ENCODE peak calls at places on chromosome 9, in four cellular contexts. One of them, this sample, is unnamed.

GRCh38 chr9:4305065-4305481 is 5.2 kb upstream of the GLIS3 start:
- DNase-seq in type B pancreatic cell: no peak
- DNase-seq in fibroblast of the aortic adventitia: no peak
- DNase-seq in fibroblast of mammary gland: no peak
- DNase-seq in this sample: no peak

GRCh38 chr9:137396227-137396626 is 26.7 kb downstream of the EXD3 start:
- DNase-seq in type B pancreatic cell: no peak
- DNase-seq in fibroblast of the aortic adventitia: peak; percentile 53
- DNase-seq in fibroblast of mammary gland: peak; percentile 43
- DNase-seq in this sample: no peak

GRCh38 chr9:16368425-16369087 is 501.9 kb downstream of the BNC2 start:
- DNase-seq in fibroblast of the aortic adventitia: no peak
- DNase-seq in type B pancreatic cell: no peak
- DNase-seq in fibroblast of mammary gland: peak; percentile 44
- DNase-seq in this sample: no peak

GRCh38 chr9:84357235-84357634 is 16.7 kb upstream of the SLC28A3 start:
- DNase-seq in fibroblast of the aortic adventitia: no peak
- DNase-seq in fibroblast of mammary gland: peak; percentile 6
- DNase-seq in type B pancreatic cell: no peak
- DNase-seq in this sample: no peak

GRCh38 chr9:84271004-84271886 is 69.3 kb downstream of the SLC28A3 start:
- DNase-seq in fibroblast of mammary gland: peak; percentile 59
- DNase-seq in type B pancreatic cell: no peak
- DNase-seq in fibroblast of the aortic adventitia: peak; percentile 33
- DNase-seq in this sample: peak; percentile 18

GRCh38 chr9:133992780-133993634 is 883 bp upstream of the VAV2 start:
- DNase-seq in fibroblast of the aortic adventitia: peak; percentile 89
- DNase-seq in fibroblast of mammary gland: peak; percentile 94
- DNase-seq in type B pancreatic cell: peak; percentile 82
- DNase-seq in this sample: no peak

GRCh38 chr9:26809795-26810194 is 82.8 kb downstream of the CAAP1 start:
- DNase-seq in type B pancreatic cell: no peak
- DNase-seq in fibroblast of mammary gland: peak; percentile 98
- DNase-seq in fibroblast of the aortic adventitia: peak; percentile 92
- DNase-seq in this sample: no peak

GRCh38 chr9:126397056-126397455 is 70.4 kb downstream of the MVB12B start:
- DNase-seq in type B pancreatic cell: no peak
- DNase-seq in fibroblast of the aortic adventitia: no peak
- DNase-seq in fibroblast of mammary gland: no peak
- DNase-seq in this sample: peak; percentile 58

GRCh38 chr9:108272350-108272899 is 583.4 kb downstream of the ACTL7B start:
- DNase-seq in fibroblast of the aortic adventitia: peak; percentile 73
- DNase-seq in fibroblast of mammary gland: peak; percentile 69
- DNase-seq in type B pancreatic cell: no peak
- DNase-seq in this sample: no peak

GRCh38 chr9:89522261-89522978 is 24.5 kb upstream of the SEMA4D start:
- DNase-seq in fibroblast of the aortic adventitia: no peak
- DNase-seq in fibroblast of mammary gland: no peak
- DNase-seq in type B pancreatic cell: no peak
- DNase-seq in this sample: peak; percentile 89
- TF ChIP-seq CTCF in fibroblast of the aortic adventitia: no peak
- TF ChIP-seq CTCF in fibroblast of mammary gland: no peak
- TF ChIP-seq CTCF in type B pancreatic cell: no peak
- TF ChIP-seq CTCF in this sample: no peak

DNA sequence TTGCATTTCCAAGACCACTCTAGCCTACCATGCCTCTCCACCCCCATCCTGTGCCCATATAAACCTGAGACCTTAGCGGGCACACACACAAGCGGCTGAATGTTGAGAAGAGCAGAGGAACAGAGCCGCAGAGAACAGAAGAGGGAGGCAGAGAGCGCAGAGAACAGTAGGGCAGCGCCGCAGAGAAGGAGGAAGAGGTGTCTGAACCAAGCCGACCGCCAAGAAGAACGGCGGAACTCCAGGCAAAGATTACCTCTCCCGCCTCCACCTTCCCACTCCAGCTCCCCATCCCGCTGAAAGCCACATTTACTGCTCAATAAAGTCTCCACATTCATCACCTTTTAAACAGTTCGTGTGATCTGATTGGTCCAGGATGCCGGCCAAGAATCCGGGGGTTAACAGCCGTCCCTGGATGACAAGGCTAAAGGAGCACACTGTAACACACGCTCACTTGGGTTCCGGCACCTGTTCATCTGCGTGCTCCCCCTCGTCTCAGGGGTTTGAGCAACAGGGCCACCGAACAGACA is 33.2 kb downstream of the GRIN3A start:
- DNase-seq in fibroblast of the aortic adventitia: no peak
- DNase-seq in type B pancreatic cell: no peak
- DNase-seq in fibroblast of mammary gland: peak; percentile 19
- DNase-seq in this sample: no peak
- TF ChIP-seq CTCF in fibroblast of the aortic adventitia: no peak
- TF ChIP-seq CTCF in type B pancreatic cell: peak; percentile 45
- TF ChIP-seq CTCF in fibroblast of mammary gland: peak; percentile 15
- TF ChIP-seq CTCF in this sample: peak; percentile 22

GRCh38 chr9:90508940-90509339 is 133.7 kb downstream of the DIRAS2 start:
- DNase-seq in fibroblast of mammary gland: no peak
- DNase-seq in type B pancreatic cell: no peak
- DNase-seq in fibroblast of the aortic adventitia: no peak
- DNase-seq in this sample: no peak
- TF ChIP-seq CTCF in fibroblast of mammary gland: no peak
- TF ChIP-seq CTCF in type B pancreatic cell: no peak
- TF ChIP-seq CTCF in fibroblast of the aortic adventitia: no peak
- TF ChIP-seq CTCF in this sample: no peak

DNA sequence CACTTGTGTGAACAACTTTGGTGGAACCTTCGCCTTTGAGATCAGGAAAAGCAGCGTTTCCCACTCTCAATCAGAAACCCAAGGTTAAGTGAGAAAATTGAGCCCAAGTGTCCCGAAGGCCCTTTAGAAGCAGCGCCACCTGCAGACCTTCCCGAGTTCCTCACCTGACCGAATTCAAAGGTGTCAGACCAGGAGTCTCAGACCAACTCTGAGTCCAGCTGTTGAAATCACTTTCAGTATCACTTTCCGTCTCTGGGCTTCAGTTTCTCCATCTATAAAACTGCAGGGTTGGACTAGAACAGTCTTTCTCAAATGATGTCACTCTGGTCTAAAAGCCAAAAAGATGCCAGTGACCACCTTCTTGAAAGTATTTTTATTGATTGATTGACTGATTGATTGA is 31.7 kb upstream of the GRHPR start:
- DNase-seq in type B pancreatic cell: no peak
- DNase-seq in fibroblast of mammary gland: no peak
- DNase-seq in fibroblast of the aortic adventitia: no peak
- DNase-seq in this sample: peak; percentile 92
- TF ChIP-seq CTCF in type B pancreatic cell: peak; percentile 52
- TF ChIP-seq CTCF in fibroblast of mammary gland: peak; percentile 26
- TF ChIP-seq CTCF in fibroblast of the aortic adventitia: no peak
- TF ChIP-seq CTCF in this sample: peak; percentile 81

GRCh38 chr9:75979362-75979761 is 88.9 kb downstream of the PCSK5 start:
- DNase-seq in type B pancreatic cell: no peak
- DNase-seq in fibroblast of the aortic adventitia: no peak
- DNase-seq in fibroblast of mammary gland: peak; percentile 16
- DNase-seq in this sample: no peak
- TF ChIP-seq CTCF in type B pancreatic cell: peak; percentile 44
- TF ChIP-seq CTCF in fibroblast of the aortic adventitia: peak; percentile 29
- TF ChIP-seq CTCF in fibroblast of mammary gland: peak; percentile 37
- TF ChIP-seq CTCF in this sample: peak; percentile 34

DNA sequence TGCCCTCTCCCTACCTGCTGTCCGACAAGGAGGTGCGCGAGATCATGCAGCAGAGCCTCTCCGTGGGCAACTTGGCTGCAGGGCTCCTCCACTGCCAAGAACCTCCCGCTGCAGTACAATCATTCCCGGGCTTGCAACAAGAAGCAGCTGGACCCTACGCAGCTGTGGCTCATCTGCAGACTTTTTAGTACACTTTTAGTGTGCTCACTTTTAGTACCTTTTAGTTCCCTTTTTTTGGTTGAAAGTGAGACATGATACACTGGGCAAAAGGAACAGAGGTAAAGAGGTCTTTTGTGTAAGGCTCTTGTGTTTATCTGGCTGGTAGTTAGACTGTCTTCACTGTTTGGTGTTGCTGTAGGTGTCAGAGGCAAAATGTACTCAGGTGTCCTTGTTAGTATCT is 58.1 kb upstream of the SPTLC1 start:
- DNase-seq in fibroblast of mammary gland: no peak
- DNase-seq in type B pancreatic cell: no peak
- DNase-seq in fibroblast of the aortic adventitia: no peak
- DNase-seq in this sample: peak; percentile 62
- TF ChIP-seq CTCF in fibroblast of mammary gland: no peak
- TF ChIP-seq CTCF in type B pancreatic cell: no peak
- TF ChIP-seq CTCF in fibroblast of the aortic adventitia: no peak
- TF ChIP-seq CTCF in this sample: no peak